ENCODE peak calls at places on chromosome 21, in four cellular contexts. Q, O, E and N are unnamed samples.

GRCh38 chr21:41852929-41853320 is 26.2 kb downstream of the PRDM15 start:
- DNase-seq in Q (no peak), O (no peak), E (no peak), N (no peak)

GRCh38 chr21:41741253-41742072 is 25.4 kb downstream of the RIPK4 start:
- DNase-seq in Q (no peak), O (no peak), E (no peak), N (no peak)

GRCh38 chr21:42988234-42988965 is 14.0 kb downstream of the PKNOX1 start:
- DNase-seq in Q (no peak), O (no peak), E (no peak), N (no peak)

GRCh38 chr21:37263827-37264226 is 3.3 kb downstream of the VPS26C start:
- DNase-seq in Q (no peak), O (no peak), E (no peak), N (no peak)

GRCh38 chr21:25639922-25640670 is 1.0 kb downstream of the JAM2 start:
- DNase-seq in Q (no peak), O (no peak), E (peak), N (no peak)

GRCh38 chr21:38646213-38646837 is 148.0 kb upstream of the ERG start:
- DNase-seq in Q (no peak), O (peak), E (no peak), N (no peak)

GRCh38 chr21:8992731-8993174 is 1528.6 kb upstream of the TPTE start:
- DNase-seq in Q (no peak), O (no peak), E (no peak), N (no peak)

GRCh38 chr21:45843426-45843825 is 138.1 kb upstream of the COL6A1 start:
- DNase-seq in Q (no peak), O (no peak), E (no peak), N (no peak)

GRCh38 chr21:27681841-27682240 is 715.0 kb upstream of the ADAMTS5 start:
- DNase-seq in Q (no peak), O (no peak), E (no peak), N (no peak)

GRCh38 chr21:35394049-35394448 is 344.9 kb upstream of the RUNX1 start:
- DNase-seq in Q (no peak), O (no peak), E (no peak), N (no peak)

GRCh38 chr21:43467785-43468184 is 40.9 kb upstream of the SIK1 start:
- DNase-seq in Q (no peak), O (no peak), E (no peak), N (peak)

GRCh38 chr21:31326478-31327247 is 17.4 kb downstream of the TIAM1 start:
- DNase-seq in Q (no peak), O (no peak), E (no peak), N (no peak)

GRCh38 chr21:45631540-45631939 is 12.0 kb upstream of the PCBP3 start:
- DNase-seq in Q (peak), O (no peak), E (no peak), N (peak)

GRCh38 chr21:36613064-36613463 is 85.9 kb upstream of the SIM2 start:
- DNase-seq in Q (no peak), O (no peak), E (no peak), N (no peak)

GRCh38 chr21:42839271-42840231 is 39.8 kb downstream of the WDR4 start:
- DNase-seq in Q (peak), O (no peak), E (no peak), N (peak)

GRCh38 chr21:42818328-42818749 is 61.0 kb downstream of the WDR4 start:
- DNase-seq in Q (no peak), O (no peak), E (peak), N (peak)

GRCh38 chr21:44299458-44300261 is at the start of gene PFKL:
- DNase-seq in Q (no peak), O (no peak), E (peak), N (no peak)

GRCh38 chr21:33937931-33938339 is 22.3 kb upstream of the ATP5PO start:
- DNase-seq in Q (no peak), O (no peak), E (no peak), N (no peak)

GRCh38 chr21:25350056-25350455 is 257.2 kb downstream of the MRPL39 start:
- DNase-seq in Q (no peak), O (no peak), E (no peak), N (no peak)

GRCh38 chr21:37877171-37877570 is 39.1 kb downstream of the KCNJ6 start:
- DNase-seq in Q (no peak), O (no peak), E (no peak), N (no peak)

GRCh38 chr21:32499249-32500055 is 85.9 kb downstream of the TCP10L start:
- DNase-seq in Q (no peak), O (no peak), E (no peak), N (no peak)

GRCh38 chr21:45405819-45406762 is 1.1 kb downstream of the COL18A1 start:
- DNase-seq in Q (no peak), O (no peak), E (no peak), N (no peak)

GRCh38 chr21:44666401-44667320 is at the start of gene KRTAP12-2:
- DNase-seq in Q (no peak), O (no peak), E (no peak), N (peak)

GRCh38 chr21:33443174-33443573 is 36.6 kb downstream of the TMEM50B start:
- DNase-seq in Q (no peak), O (no peak), E (no peak), N (no peak)

GRCh38 chr21:25925936-25926335 is 191.2 kb downstream of the GABPA start:
- DNase-seq in Q (no peak), O (no peak), E (no peak), N (no peak)

GRCh38 chr21:20276954-20277353 is 721.3 kb upstream of the NCAM2 start:
- DNase-seq in Q (no peak), O (no peak), E (no peak), N (no peak)

GRCh38 chr21:26686278-26686677 is 113.2 kb upstream of the CYYR1 start:
- DNase-seq in Q (no peak), O (no peak), E (no peak), N (no peak)

GRCh38 chr21:29114765-29115164 is 15.7 kb upstream of the MAP3K7CL start:
- DNase-seq in Q (no peak), O (no peak), E (no peak), N (no peak)

GRCh38 chr21:42315296-42315891 is at the start of gene TFF3:
- DNase-seq in Q (peak), O (no peak), E (no peak), N (peak)

GRCh38 chr21:25963186-25963585 is 207.4 kb downstream of the APP start:
- DNase-seq in Q (no peak), O (no peak), E (no peak), N (no peak)

GRCh38 chr21:37451446-37451845 is 84.9 kb downstream of the DYRK1A start:
- DNase-seq in Q (no peak), O (no peak), E (no peak), N (no peak)

GRCh38 chr21:45386728-45387371 is 18.1 kb upstream of the COL18A1 start:
- DNase-seq in Q (no peak), O (no peak), E (no peak), N (no peak)

GRCh38 chr21:33078907-33079582 is 9.1 kb downstream of the OLIG1 start:
- DNase-seq in Q (no peak), O (no peak), E (no peak), N (no peak)

GRCh38 chr21:33554236-33554981 is 11.6 kb downstream of the SON start:
- DNase-seq in Q (no peak), O (no peak), E (no peak), N (no peak)

GRCh38 chr21:9774347-9774746 is 747.0 kb upstream of the TPTE start:
- DNase-seq in Q (no peak), O (no peak), E (no peak), N (peak)

GRCh38 chr21:42632771-42633690 is 20.4 kb upstream of the PDE9A start:
- DNase-seq in Q (no peak), O (no peak), E (no peak), N (no peak)

GRCh38 chr21:44405948-44406872 is 49.1 kb upstream of the LRRC3 start:
- DNase-seq in Q (peak), O (no peak), E (no peak), N (peak)

GRCh38 chr21:15042531-15042930 is 22.3 kb downstream of the NRIP1 start:
- DNase-seq in Q (no peak), O (no peak), E (no peak), N (no peak)

GRCh38 chr21:46098303-46099141 is 610 bp downstream of the COL6A2 start:
- DNase-seq in Q (no peak), O (peak), E (no peak), N (peak)

GRCh38 chr21:33196956-33197374 is 32.8 kb upstream of the IFNAR2 start:
- DNase-seq in Q (no peak), O (no peak), E (peak), N (no peak)